ENCODE peak calls at places on chromosomes 6 and 20, in ten cellular contexts. One of them, this sample, is unnamed.

GRCh38 chr6:129946439-129947140 is 71.8 kb upstream of the L3MBTL3 start:
- DNase-seq in IMR-90: no peak
- DNase-seq in GM06990: no peak
- DNase-seq in psoas muscle: no peak
- DNase-seq in tibial artery: no peak
- DNase-seq in brain microvascular endothelial cell: no peak
- DNase-seq in AG10803: no peak
- DNase-seq in transverse colon: no peak
- DNase-seq in PC-9: no peak
- DNase-seq in ovary: no peak
- DNase-seq in this sample: no peak

GRCh38 chr6:154958469-154958868 is 36.6 kb upstream of the TIAM2 start:
- DNase-seq in IMR-90: no peak
- DNase-seq in GM06990: no peak
- DNase-seq in psoas muscle: no peak
- DNase-seq in tibial artery: no peak
- DNase-seq in brain microvascular endothelial cell: no peak
- DNase-seq in AG10803: no peak
- DNase-seq in transverse colon: no peak
- DNase-seq in PC-9: no peak
- DNase-seq in ovary: no peak
- DNase-seq in this sample: no peak

GRCh38 chr6:158894192-158894591 is 75.0 kb upstream of the EZR start:
- DNase-seq in IMR-90: peak
- DNase-seq in GM06990: no peak
- DNase-seq in psoas muscle: no peak
- DNase-seq in tibial artery: no peak
- DNase-seq in brain microvascular endothelial cell: peak
- DNase-seq in AG10803: peak
- DNase-seq in transverse colon: no peak
- DNase-seq in PC-9: peak
- DNase-seq in ovary: no peak
- DNase-seq in this sample: peak

GRCh38 chr6:117138920-117139319 is 126.4 kb upstream of the VGLL2 start:
- DNase-seq in IMR-90: no peak
- DNase-seq in GM06990: no peak
- DNase-seq in psoas muscle: no peak
- DNase-seq in tibial artery: no peak
- DNase-seq in brain microvascular endothelial cell: no peak
- DNase-seq in AG10803: no peak
- DNase-seq in transverse colon: no peak
- DNase-seq in PC-9: no peak
- DNase-seq in ovary: no peak
- DNase-seq in this sample: no peak

GRCh38 chr6:153058909-153059308 is 56.4 kb upstream of the MTRF1L start:
- DNase-seq in IMR-90: peak
- DNase-seq in GM06990: no peak
- DNase-seq in psoas muscle: no peak
- DNase-seq in tibial artery: no peak
- DNase-seq in brain microvascular endothelial cell: no peak
- DNase-seq in AG10803: no peak
- DNase-seq in transverse colon: no peak
- DNase-seq in PC-9: no peak
- DNase-seq in ovary: no peak
- DNase-seq in this sample: no peak

GRCh38 chr6:15247750-15248450 is 2.0 kb downstream of the JARID2 start:
- DNase-seq in IMR-90: peak
- DNase-seq in GM06990: peak
- DNase-seq in psoas muscle: peak
- DNase-seq in tibial artery: peak
- DNase-seq in brain microvascular endothelial cell: peak
- DNase-seq in AG10803: peak
- DNase-seq in transverse colon: peak
- DNase-seq in PC-9: peak
- DNase-seq in ovary: peak
- DNase-seq in this sample: peak

GRCh38 chr6:111894272-111894671 is 21.0 kb upstream of the FYN start:
- DNase-seq in IMR-90: peak
- DNase-seq in GM06990: no peak
- DNase-seq in psoas muscle: no peak
- DNase-seq in tibial artery: no peak
- DNase-seq in brain microvascular endothelial cell: peak
- DNase-seq in AG10803: peak
- DNase-seq in transverse colon: no peak
- DNase-seq in PC-9: no peak
- DNase-seq in ovary: no peak
- DNase-seq in this sample: peak

GRCh38 chr20:34834459-34834893 is 9.0 kb upstream of the NCOA6 start:
- DNase-seq in IMR-90: peak
- DNase-seq in GM06990: no peak
- DNase-seq in psoas muscle: no peak
- DNase-seq in tibial artery: no peak
- DNase-seq in brain microvascular endothelial cell: no peak
- DNase-seq in AG10803: peak
- DNase-seq in transverse colon: no peak
- DNase-seq in PC-9: peak
- DNase-seq in ovary: no peak
- DNase-seq in this sample: peak

GRCh38 chr6:163529605-163530004 is 115.1 kb downstream of the QKI start:
- DNase-seq in IMR-90: peak
- DNase-seq in GM06990: no peak
- DNase-seq in psoas muscle: no peak
- DNase-seq in tibial artery: no peak
- DNase-seq in brain microvascular endothelial cell: peak
- DNase-seq in AG10803: peak
- DNase-seq in transverse colon: no peak
- DNase-seq in PC-9: no peak
- DNase-seq in ovary: no peak
- DNase-seq in this sample: peak

GRCh38 chr6:155349129-155349528 is 34.8 kb upstream of the TFB1M start:
- DNase-seq in IMR-90: peak
- DNase-seq in GM06990: no peak
- DNase-seq in psoas muscle: no peak
- DNase-seq in tibial artery: no peak
- DNase-seq in brain microvascular endothelial cell: peak
- DNase-seq in AG10803: peak
- DNase-seq in transverse colon: no peak
- DNase-seq in PC-9: no peak
- DNase-seq in ovary: no peak
- DNase-seq in this sample: peak

GRCh38 chr6:48744948-48745347 is 634.0 kb upstream of the PTCHD4 start:
- DNase-seq in IMR-90: peak
- DNase-seq in GM06990: no peak
- DNase-seq in psoas muscle: no peak
- DNase-seq in tibial artery: no peak
- DNase-seq in brain microvascular endothelial cell: no peak
- DNase-seq in AG10803: peak
- DNase-seq in transverse colon: no peak
- DNase-seq in PC-9: peak
- DNase-seq in ovary: no peak
- DNase-seq in this sample: peak

GRCh38 chr20:17925300-17925939 is 43.2 kb downstream of the SNX5 start:
- DNase-seq in IMR-90: no peak
- DNase-seq in GM06990: no peak
- DNase-seq in psoas muscle: no peak
- DNase-seq in tibial artery: no peak
- DNase-seq in brain microvascular endothelial cell: no peak
- DNase-seq in AG10803: no peak
- DNase-seq in transverse colon: peak
- DNase-seq in PC-9: no peak
- DNase-seq in ovary: no peak
- DNase-seq in this sample: no peak

GRCh38 chr6:40778186-40778585 is 191.0 kb upstream of the LRFN2 start:
- DNase-seq in IMR-90: peak
- DNase-seq in GM06990: no peak
- DNase-seq in psoas muscle: no peak
- DNase-seq in tibial artery: no peak
- DNase-seq in brain microvascular endothelial cell: no peak
- DNase-seq in AG10803: no peak
- DNase-seq in transverse colon: no peak
- DNase-seq in PC-9: no peak
- DNase-seq in ovary: no peak
- DNase-seq in this sample: peak

GRCh38 chr6:24064106-24064505 is 61.9 kb upstream of the NRSN1 start:
- DNase-seq in IMR-90: no peak
- DNase-seq in GM06990: no peak
- DNase-seq in psoas muscle: no peak
- DNase-seq in tibial artery: no peak
- DNase-seq in brain microvascular endothelial cell: no peak
- DNase-seq in AG10803: no peak
- DNase-seq in transverse colon: peak
- DNase-seq in PC-9: no peak
- DNase-seq in ovary: no peak
- DNase-seq in this sample: no peak

DNA sequence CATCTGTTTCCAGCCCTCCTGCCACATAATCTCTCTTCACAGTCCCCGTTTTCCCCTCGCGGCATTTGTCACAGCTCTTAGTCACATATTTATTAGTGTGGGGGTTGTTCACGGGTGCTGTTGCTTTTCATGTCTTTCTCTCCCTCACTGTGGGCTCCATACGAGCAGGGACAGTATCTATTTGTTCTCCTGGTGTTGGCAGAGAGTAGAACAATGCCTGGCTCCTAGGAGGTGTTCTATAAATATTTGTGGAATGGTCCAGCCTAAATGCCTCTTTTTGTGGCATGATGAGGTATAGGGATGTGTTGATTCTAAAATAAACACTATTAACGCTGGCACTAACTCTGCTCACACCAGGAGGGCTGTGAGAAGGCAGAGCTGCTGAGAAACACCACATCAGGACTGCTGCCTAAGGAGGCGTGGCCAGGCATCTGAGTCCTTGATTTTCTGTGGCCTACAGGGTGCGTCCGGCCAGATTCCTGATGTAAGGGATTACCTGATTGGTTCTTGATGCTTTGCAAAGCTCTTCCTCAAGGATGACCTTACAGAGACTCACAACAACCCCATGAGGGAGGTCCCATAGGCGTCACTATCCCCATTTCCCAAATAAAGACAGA is 219.8 kb upstream of the ARID1B start:
- DNase-seq in IMR-90: peak
- DNase-seq in GM06990: no peak
- DNase-seq in psoas muscle: no peak
- DNase-seq in tibial artery: no peak
- DNase-seq in brain microvascular endothelial cell: peak
- DNase-seq in AG10803: peak
- DNase-seq in transverse colon: no peak
- DNase-seq in PC-9: no peak
- DNase-seq in ovary: no peak
- DNase-seq in this sample: no peak
- TF ChIP-seq CTCF in IMR-90: no peak
- TF ChIP-seq CTCF in GM06990: no peak
- TF ChIP-seq CTCF in psoas muscle: no peak
- TF ChIP-seq CTCF in tibial artery: no peak
- TF ChIP-seq CTCF in brain microvascular endothelial cell: no peak
- TF ChIP-seq CTCF in AG10803: no peak
- TF ChIP-seq CTCF in transverse colon: no peak
- TF ChIP-seq CTCF in PC-9: no peak
- TF ChIP-seq CTCF in ovary: no peak
- TF ChIP-seq CTCF in this sample: no peak

GRCh38 chr6:35469711-35470662 is 1.8 kb downstream of the RPL10A start:
- DNase-seq in IMR-90: no peak
- DNase-seq in GM06990: no peak
- DNase-seq in psoas muscle: no peak
- DNase-seq in tibial artery: no peak
- DNase-seq in brain microvascular endothelial cell: no peak
- DNase-seq in AG10803: no peak
- DNase-seq in transverse colon: peak
- DNase-seq in PC-9: peak
- DNase-seq in ovary: no peak
- DNase-seq in this sample: no peak

GRCh38 chr6:35473849-35474128 is 5.6 kb downstream of the RPL10A start:
- DNase-seq in IMR-90: no peak
- DNase-seq in GM06990: no peak
- DNase-seq in psoas muscle: no peak
- DNase-seq in tibial artery: no peak
- DNase-seq in brain microvascular endothelial cell: no peak
- DNase-seq in AG10803: no peak
- DNase-seq in transverse colon: no peak
- DNase-seq in PC-9: no peak
- DNase-seq in ovary: no peak
- DNase-seq in this sample: peak

GRCh38 chr6:35473075-35473848 is 5.1 kb downstream of the RPL10A start:
- DNase-seq in IMR-90: no peak
- DNase-seq in GM06990: peak
- DNase-seq in psoas muscle: no peak
- DNase-seq in tibial artery: no peak
- DNase-seq in brain microvascular endothelial cell: no peak
- DNase-seq in AG10803: no peak
- DNase-seq in transverse colon: no peak
- DNase-seq in PC-9: no peak
- DNase-seq in ovary: no peak
- DNase-seq in this sample: peak

GRCh38 chr6:35470663-35471120 is 2.5 kb downstream of the RPL10A start:
- DNase-seq in IMR-90: no peak
- DNase-seq in GM06990: no peak
- DNase-seq in psoas muscle: no peak
- DNase-seq in tibial artery: no peak
- DNase-seq in brain microvascular endothelial cell: no peak
- DNase-seq in AG10803: no peak
- DNase-seq in transverse colon: no peak
- DNase-seq in PC-9: peak
- DNase-seq in ovary: no peak
- DNase-seq in this sample: no peak

GRCh38 chr6:35471836-35472345 is 3.7 kb downstream of the RPL10A start:
- DNase-seq in IMR-90: no peak
- DNase-seq in GM06990: no peak
- DNase-seq in psoas muscle: no peak
- DNase-seq in tibial artery: no peak
- DNase-seq in brain microvascular endothelial cell: no peak
- DNase-seq in AG10803: no peak
- DNase-seq in transverse colon: no peak
- DNase-seq in PC-9: no peak
- DNase-seq in ovary: no peak
- DNase-seq in this sample: peak
- H3K4me3 ChIP-seq in IMR-90: no peak
- H3K4me3 ChIP-seq in GM06990: peak
- H3K4me3 ChIP-seq in psoas muscle: no peak
- H3K4me3 ChIP-seq in tibial artery: no peak
- H3K4me3 ChIP-seq in brain microvascular endothelial cell: no peak
- H3K4me3 ChIP-seq in AG10803: peak
- H3K4me3 ChIP-seq in transverse colon: no peak
- H3K4me3 ChIP-seq in PC-9: peak
- H3K4me3 ChIP-seq in ovary: no peak
- H3K4me3 ChIP-seq in this sample: no peak

GRCh38 chr6:25472314-25472713 is 179.7 kb upstream of the SCGN start:
- DNase-seq in IMR-90: no peak
- DNase-seq in GM06990: no peak
- DNase-seq in psoas muscle: no peak
- DNase-seq in tibial artery: no peak
- DNase-seq in brain microvascular endothelial cell: no peak
- DNase-seq in AG10803: no peak
- DNase-seq in transverse colon: no peak
- DNase-seq in PC-9: no peak
- DNase-seq in ovary: no peak
- DNase-seq in this sample: no peak
- TF ChIP-seq CTCF in IMR-90: peak
- TF ChIP-seq CTCF in GM06990: no peak
- TF ChIP-seq CTCF in psoas muscle: no peak
- TF ChIP-seq CTCF in tibial artery: no peak
- TF ChIP-seq CTCF in brain microvascular endothelial cell: peak
- TF ChIP-seq CTCF in AG10803: peak
- TF ChIP-seq CTCF in transverse colon: no peak
- TF ChIP-seq CTCF in PC-9: peak
- TF ChIP-seq CTCF in ovary: no peak
- TF ChIP-seq CTCF in this sample: peak

GRCh38 chr6:110518281-110518623 is 41.8 kb upstream of the SLC22A16 start:
- DNase-seq in IMR-90: peak
- DNase-seq in GM06990: no peak
- DNase-seq in psoas muscle: no peak
- DNase-seq in tibial artery: no peak
- DNase-seq in brain microvascular endothelial cell: no peak
- DNase-seq in AG10803: peak
- DNase-seq in transverse colon: no peak
- DNase-seq in PC-9: no peak
- DNase-seq in ovary: no peak
- DNase-seq in this sample: peak
- H3K4me3 ChIP-seq in IMR-90: no peak
- H3K4me3 ChIP-seq in GM06990: no peak
- H3K4me3 ChIP-seq in psoas muscle: no peak
- H3K4me3 ChIP-seq in tibial artery: no peak
- H3K4me3 ChIP-seq in brain microvascular endothelial cell: no peak
- H3K4me3 ChIP-seq in AG10803: no peak
- H3K4me3 ChIP-seq in transverse colon: no peak
- H3K4me3 ChIP-seq in PC-9: no peak
- H3K4me3 ChIP-seq in ovary: no peak
- H3K4me3 ChIP-seq in this sample: no peak